ENCODE peak calls at places on chromosomes 6 and 20, in ten cellular contexts. One of them, this sample, is unnamed. For H3K36me3, the result is how much of the 10 kb centered on the place peaks cover.

GRCh38 chr20:56268536-56268935 is 20.0 kb downstream of the MC3R start:
- DNase-seq in esophagus squamous epithelium: no peak
- DNase-seq in left ventricle myocardium inferior: no peak
- DNase-seq in cardiac muscle cell: no peak
- DNase-seq in ascending aorta: no peak
- DNase-seq in H1: no peak
- DNase-seq in GM23338: no peak
- DNase-seq in fibroblast of lung: no peak
- DNase-seq in heart right ventricle: no peak
- DNase-seq in transverse colon: no peak
- DNase-seq in this sample: no peak

GRCh38 chr6:7004581-7005297 is 103.0 kb upstream of the RREB1 start:
- DNase-seq in esophagus squamous epithelium: no peak
- DNase-seq in left ventricle myocardium inferior: no peak
- DNase-seq in cardiac muscle cell: peak
- DNase-seq in ascending aorta: no peak
- DNase-seq in H1: no peak
- DNase-seq in GM23338: no peak
- DNase-seq in fibroblast of lung: no peak
- DNase-seq in heart right ventricle: no peak
- DNase-seq in transverse colon: no peak
- DNase-seq in this sample: peak

GRCh38 chr20:8862092-8862491 is 206.8 kb upstream of the PLCB4 start:
- DNase-seq in esophagus squamous epithelium: no peak
- DNase-seq in left ventricle myocardium inferior: no peak
- DNase-seq in cardiac muscle cell: no peak
- DNase-seq in ascending aorta: no peak
- DNase-seq in H1: no peak
- DNase-seq in GM23338: no peak
- DNase-seq in fibroblast of lung: no peak
- DNase-seq in heart right ventricle: no peak
- DNase-seq in transverse colon: no peak
- DNase-seq in this sample: no peak

GRCh38 chr6:13818341-13818740 is 4.0 kb upstream of the MCUR1 start:
- DNase-seq in esophagus squamous epithelium: no peak
- DNase-seq in left ventricle myocardium inferior: no peak
- DNase-seq in cardiac muscle cell: no peak
- DNase-seq in ascending aorta: no peak
- DNase-seq in H1: no peak
- DNase-seq in GM23338: peak
- DNase-seq in fibroblast of lung: no peak
- DNase-seq in heart right ventricle: no peak
- DNase-seq in transverse colon: no peak
- DNase-seq in this sample: no peak

GRCh38 chr6:26459023-26459810 is 1.5 kb downstream of the BTN2A1 start:
- DNase-seq in esophagus squamous epithelium: no peak
- DNase-seq in left ventricle myocardium inferior: no peak
- DNase-seq in cardiac muscle cell: no peak
- DNase-seq in ascending aorta: no peak
- DNase-seq in H1: no peak
- DNase-seq in GM23338: no peak
- DNase-seq in fibroblast of lung: no peak
- DNase-seq in heart right ventricle: no peak
- DNase-seq in transverse colon: no peak
- DNase-seq in this sample: no peak

GRCh38 chr6:24672573-24673182 is 5.8 kb downstream of the ACOT13 start:
- DNase-seq in esophagus squamous epithelium: no peak
- DNase-seq in left ventricle myocardium inferior: no peak
- DNase-seq in cardiac muscle cell: no peak
- DNase-seq in ascending aorta: no peak
- DNase-seq in H1: no peak
- DNase-seq in GM23338: no peak
- DNase-seq in fibroblast of lung: no peak
- DNase-seq in heart right ventricle: no peak
- DNase-seq in transverse colon: no peak
- DNase-seq in this sample: no peak

GRCh38 chr6:161238076-161238869 is 35.6 kb downstream of the AGPAT4 start:
- DNase-seq in esophagus squamous epithelium: no peak
- DNase-seq in left ventricle myocardium inferior: no peak
- DNase-seq in cardiac muscle cell: no peak
- DNase-seq in ascending aorta: no peak
- DNase-seq in H1: no peak
- DNase-seq in GM23338: no peak
- DNase-seq in fibroblast of lung: peak
- DNase-seq in heart right ventricle: no peak
- DNase-seq in transverse colon: no peak
- DNase-seq in this sample: no peak

GRCh38 chr6:14924126-14925024 is 321.5 kb upstream of the JARID2 start:
- DNase-seq in esophagus squamous epithelium: no peak
- DNase-seq in left ventricle myocardium inferior: no peak
- DNase-seq in cardiac muscle cell: no peak
- DNase-seq in ascending aorta: peak
- DNase-seq in H1: no peak
- DNase-seq in GM23338: peak
- DNase-seq in fibroblast of lung: no peak
- DNase-seq in heart right ventricle: no peak
- DNase-seq in transverse colon: no peak
- DNase-seq in this sample: no peak

GRCh38 chr6:7249946-7250643 is 62.9 kb downstream of the SSR1 start:
- DNase-seq in esophagus squamous epithelium: no peak
- DNase-seq in left ventricle myocardium inferior: no peak
- DNase-seq in cardiac muscle cell: no peak
- DNase-seq in ascending aorta: no peak
- DNase-seq in H1: no peak
- DNase-seq in GM23338: no peak
- DNase-seq in fibroblast of lung: no peak
- DNase-seq in heart right ventricle: no peak
- DNase-seq in transverse colon: no peak
- DNase-seq in this sample: no peak

GRCh38 chr20:2559641-2560040 is 23.3 kb downstream of the TMC2 start:
- DNase-seq in esophagus squamous epithelium: no peak
- DNase-seq in left ventricle myocardium inferior: no peak
- DNase-seq in cardiac muscle cell: no peak
- DNase-seq in ascending aorta: no peak
- DNase-seq in H1: no peak
- DNase-seq in GM23338: no peak
- DNase-seq in fibroblast of lung: no peak
- DNase-seq in heart right ventricle: no peak
- DNase-seq in transverse colon: no peak
- DNase-seq in this sample: no peak

GRCh38 chr20:62350098-62350628 is 16.9 kb downstream of the LAMA5 start:
- DNase-seq in esophagus squamous epithelium: no peak
- DNase-seq in left ventricle myocardium inferior: no peak
- DNase-seq in cardiac muscle cell: no peak
- DNase-seq in ascending aorta: no peak
- DNase-seq in H1: no peak
- DNase-seq in GM23338: no peak
- DNase-seq in fibroblast of lung: peak
- DNase-seq in heart right ventricle: no peak
- DNase-seq in transverse colon: peak
- DNase-seq in this sample: no peak

GRCh38 chr20:19973920-19974620 is 43.1 kb upstream of the NAA20 start:
- DNase-seq in esophagus squamous epithelium: no peak
- DNase-seq in left ventricle myocardium inferior: peak
- DNase-seq in cardiac muscle cell: peak
- DNase-seq in ascending aorta: peak
- DNase-seq in H1: no peak
- DNase-seq in GM23338: no peak
- DNase-seq in fibroblast of lung: peak
- DNase-seq in heart right ventricle: peak
- DNase-seq in transverse colon: peak
- DNase-seq in this sample: no peak

GRCh38 chr6:27370391-27370790 is 18.2 kb upstream of the ZNF391 start:
- DNase-seq in esophagus squamous epithelium: no peak
- DNase-seq in left ventricle myocardium inferior: no peak
- DNase-seq in cardiac muscle cell: no peak
- DNase-seq in ascending aorta: no peak
- DNase-seq in H1: no peak
- DNase-seq in GM23338: no peak
- DNase-seq in fibroblast of lung: peak
- DNase-seq in heart right ventricle: no peak
- DNase-seq in transverse colon: no peak
- DNase-seq in this sample: no peak

GRCh38 chr20:21557246-21557982 is 43.5 kb upstream of the NKX2-2 start:
- DNase-seq in esophagus squamous epithelium: no peak
- DNase-seq in left ventricle myocardium inferior: no peak
- DNase-seq in cardiac muscle cell: no peak
- DNase-seq in ascending aorta: no peak
- DNase-seq in H1: no peak
- DNase-seq in GM23338: no peak
- DNase-seq in fibroblast of lung: no peak
- DNase-seq in heart right ventricle: no peak
- DNase-seq in transverse colon: no peak
- DNase-seq in this sample: no peak

GRCh38 chr6:129104131-129104530 is 221.2 kb downstream of the LAMA2 start:
- DNase-seq in esophagus squamous epithelium: no peak
- DNase-seq in left ventricle myocardium inferior: no peak
- DNase-seq in cardiac muscle cell: peak
- DNase-seq in ascending aorta: no peak
- DNase-seq in H1: no peak
- DNase-seq in GM23338: no peak
- DNase-seq in fibroblast of lung: peak
- DNase-seq in heart right ventricle: no peak
- DNase-seq in transverse colon: no peak
- DNase-seq in this sample: no peak

GRCh38 chr6:25717856-25718740 is 36.4 kb upstream of the SLC17A4 start:
- DNase-seq in esophagus squamous epithelium: no peak
- DNase-seq in left ventricle myocardium inferior: no peak
- DNase-seq in cardiac muscle cell: peak
- DNase-seq in ascending aorta: no peak
- DNase-seq in H1: no peak
- DNase-seq in GM23338: peak
- DNase-seq in fibroblast of lung: peak
- DNase-seq in heart right ventricle: no peak
- DNase-seq in transverse colon: no peak
- DNase-seq in this sample: peak

GRCh38 chr6:166851426-166851825 is 104.9 kb downstream of the RNASET2 start:
- DNase-seq in esophagus squamous epithelium: no peak
- DNase-seq in left ventricle myocardium inferior: no peak
- DNase-seq in cardiac muscle cell: no peak
- DNase-seq in ascending aorta: no peak
- DNase-seq in H1: no peak
- DNase-seq in GM23338: no peak
- DNase-seq in fibroblast of lung: no peak
- DNase-seq in heart right ventricle: no peak
- DNase-seq in transverse colon: no peak
- DNase-seq in this sample: no peak

GRCh38 chr6:52725530-52726192 is 37.6 kb downstream of the GSTA2 start:
- DNase-seq in esophagus squamous epithelium: no peak
- DNase-seq in left ventricle myocardium inferior: no peak
- DNase-seq in cardiac muscle cell: no peak
- DNase-seq in ascending aorta: no peak
- DNase-seq in H1: no peak
- DNase-seq in GM23338: no peak
- DNase-seq in fibroblast of lung: peak
- DNase-seq in heart right ventricle: no peak
- DNase-seq in transverse colon: peak
- DNase-seq in this sample: no peak

GRCh38 chr6:33898771-33899170 is 95.0 kb upstream of the MLN start:
- DNase-seq in esophagus squamous epithelium: no peak
- DNase-seq in left ventricle myocardium inferior: no peak
- DNase-seq in cardiac muscle cell: no peak
- DNase-seq in ascending aorta: no peak
- DNase-seq in H1: no peak
- DNase-seq in GM23338: no peak
- DNase-seq in fibroblast of lung: peak
- DNase-seq in heart right ventricle: no peak
- DNase-seq in transverse colon: no peak
- DNase-seq in this sample: no peak

GRCh38 chr20:50138479-50139393 is 14.8 kb downstream of the PEDS1 start:
- DNase-seq in esophagus squamous epithelium: no peak
- DNase-seq in left ventricle myocardium inferior: no peak
- DNase-seq in cardiac muscle cell: no peak
- DNase-seq in ascending aorta: no peak
- DNase-seq in H1: no peak
- DNase-seq in GM23338: peak
- DNase-seq in fibroblast of lung: no peak
- DNase-seq in heart right ventricle: no peak
- DNase-seq in transverse colon: no peak
- DNase-seq in this sample: no peak
- H3K27ac ChIP-seq in esophagus squamous epithelium: peak
- H3K27ac ChIP-seq in left ventricle myocardium inferior: peak
- H3K27ac ChIP-seq in cardiac muscle cell: peak
- H3K27ac ChIP-seq in ascending aorta: peak
- H3K27ac ChIP-seq in H1: peak
- H3K27ac ChIP-seq in GM23338: peak
- H3K27ac ChIP-seq in fibroblast of lung: peak
- H3K27ac ChIP-seq in heart right ventricle: peak
- H3K27ac ChIP-seq in transverse colon: peak
- H3K27ac ChIP-seq in this sample: peak

GRCh38 chr20:50285376-50286173 is 94.9 kb downstream of the CEBPB start:
- DNase-seq in esophagus squamous epithelium: no peak
- DNase-seq in left ventricle myocardium inferior: no peak
- DNase-seq in cardiac muscle cell: peak
- DNase-seq in ascending aorta: no peak
- DNase-seq in H1: no peak
- DNase-seq in GM23338: no peak
- DNase-seq in fibroblast of lung: peak
- DNase-seq in heart right ventricle: no peak
- DNase-seq in transverse colon: no peak
- DNase-seq in this sample: no peak
- TF ChIP-seq CTCF in esophagus squamous epithelium: no peak
- TF ChIP-seq CTCF in left ventricle myocardium inferior: peak
- TF ChIP-seq CTCF in cardiac muscle cell: no peak
- TF ChIP-seq CTCF in ascending aorta: no peak
- TF ChIP-seq CTCF in H1: no peak
- TF ChIP-seq CTCF in GM23338: no peak
- TF ChIP-seq CTCF in fibroblast of lung: no peak
- TF ChIP-seq CTCF in heart right ventricle: no peak
- TF ChIP-seq CTCF in transverse colon: no peak
- TF ChIP-seq CTCF in this sample: no peak

DNA sequence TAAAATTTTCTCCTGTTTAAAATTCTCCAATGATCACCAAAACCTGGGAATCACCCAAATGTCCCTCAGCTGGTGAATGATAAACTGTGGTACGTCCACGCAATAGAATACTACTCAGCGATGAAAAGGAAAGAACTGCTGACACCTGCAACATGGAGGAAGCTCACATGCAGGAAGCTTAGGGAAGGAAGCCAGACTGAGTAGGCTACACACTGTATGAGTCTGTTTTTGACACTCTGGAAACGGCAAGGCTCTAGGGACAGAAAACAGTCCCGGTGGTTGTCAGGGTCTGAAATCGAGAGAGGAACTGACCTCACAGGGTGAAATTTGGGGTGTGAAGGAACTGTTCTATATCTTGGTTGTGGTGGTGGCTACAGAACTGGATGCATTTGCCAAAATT is 25.2 kb upstream of the TLDC2 start:
- DNase-seq in esophagus squamous epithelium: no peak
- DNase-seq in left ventricle myocardium inferior: no peak
- DNase-seq in cardiac muscle cell: no peak
- DNase-seq in ascending aorta: no peak
- DNase-seq in H1: no peak
- DNase-seq in GM23338: no peak
- DNase-seq in fibroblast of lung: no peak
- DNase-seq in heart right ventricle: no peak
- DNase-seq in transverse colon: no peak
- DNase-seq in this sample: no peak
- H3K36me3 ChIP-seq in esophagus squamous epithelium: under half
- H3K36me3 ChIP-seq in left ventricle myocardium inferior: under half
- H3K36me3 ChIP-seq in cardiac muscle cell: under half
- H3K36me3 ChIP-seq in ascending aorta: under half
- H3K36me3 ChIP-seq in H1: under half
- H3K36me3 ChIP-seq in GM23338: under half
- H3K36me3 ChIP-seq in fibroblast of lung: under half
- H3K36me3 ChIP-seq in heart right ventricle: under half
- H3K36me3 ChIP-seq in transverse colon: under half
- H3K36me3 ChIP-seq in this sample: under half

GRCh38 chr6:20126102-20126752 is 86.0 kb downstream of the MBOAT1 start:
- DNase-seq in esophagus squamous epithelium: no peak
- DNase-seq in left ventricle myocardium inferior: no peak
- DNase-seq in cardiac muscle cell: no peak
- DNase-seq in ascending aorta: no peak
- DNase-seq in H1: no peak
- DNase-seq in GM23338: no peak
- DNase-seq in fibroblast of lung: no peak
- DNase-seq in heart right ventricle: no peak
- DNase-seq in transverse colon: no peak
- DNase-seq in this sample: no peak
- H3K27ac ChIP-seq in esophagus squamous epithelium: no peak
- H3K27ac ChIP-seq in left ventricle myocardium inferior: peak
- H3K27ac ChIP-seq in cardiac muscle cell: peak
- H3K27ac ChIP-seq in ascending aorta: no peak
- H3K27ac ChIP-seq in H1: no peak
- H3K27ac ChIP-seq in GM23338: no peak
- H3K27ac ChIP-seq in fibroblast of lung: no peak
- H3K27ac ChIP-seq in heart right ventricle: no peak
- H3K27ac ChIP-seq in transverse colon: peak
- H3K27ac ChIP-seq in this sample: no peak